ENCODE peak calls at places on chromosomes 12 and 14, in eight cellular contexts. X, I, K, M, N, J, U and W are unnamed samples.

GRCh38 chr12:59742831-59743230 is 147.0 kb downstream of the SLC16A7 start:
- DNase-seq in X (no peak), I (no peak), K (no peak), M (no peak), N (peak), J (no peak), U (peak), W (no peak)

GRCh38 chr12:67720383-67720856 is 71.9 kb downstream of the DYRK2 start:
- DNase-seq in X (no peak), I (no peak), K (no peak), M (no peak), N (peak), J (no peak), U (no peak), W (no peak)

GRCh38 chr12:31780096-31780495 is 51.3 kb upstream of the AMN1 start:
- DNase-seq in X (no peak), I (no peak), K (no peak), M (no peak), N (no peak), J (no peak), U (no peak), W (no peak)

GRCh38 chr12:106985479-106985878 is 1.5 kb downstream of the MTERF2 start:
- DNase-seq in X (no peak), I (no peak), K (peak), M (no peak), N (no peak), J (no peak), U (no peak), W (no peak)

GRCh38 chr12:124520258-124520657 is 47.2 kb downstream of the NCOR2 start:
- DNase-seq in X (peak), I (peak), K (peak), M (peak), N (peak), J (no peak), U (peak), W (peak)

GRCh38 chr12:48122065-48122834 is 3.1 kb downstream of the PFKM start:
- DNase-seq in X (no peak), I (no peak), K (no peak), M (no peak), N (peak), J (no peak), U (no peak), W (no peak)

GRCh38 chr12:39587247-39587646 is 32.4 kb downstream of the ABCD2 start:
- DNase-seq in X (no peak), I (no peak), K (no peak), M (no peak), N (no peak), J (no peak), U (peak), W (no peak)

GRCh38 chr12:72815421-72815820 is 543.3 kb downstream of the TRHDE start:
- DNase-seq in X (no peak), I (no peak), K (no peak), M (no peak), N (no peak), J (no peak), U (no peak), W (no peak)

GRCh38 chr12:32273063-32273521 is 126.3 kb upstream of the FGD4 start:
- DNase-seq in X (no peak), I (no peak), K (no peak), M (no peak), N (no peak), J (peak), U (no peak), W (no peak)

GRCh38 chr12:120536064-120536791 is 2.1 kb downstream of the RNF10 start:
- DNase-seq in X (no peak), I (no peak), K (no peak), M (no peak), N (no peak), J (no peak), U (no peak), W (no peak)

DNA sequence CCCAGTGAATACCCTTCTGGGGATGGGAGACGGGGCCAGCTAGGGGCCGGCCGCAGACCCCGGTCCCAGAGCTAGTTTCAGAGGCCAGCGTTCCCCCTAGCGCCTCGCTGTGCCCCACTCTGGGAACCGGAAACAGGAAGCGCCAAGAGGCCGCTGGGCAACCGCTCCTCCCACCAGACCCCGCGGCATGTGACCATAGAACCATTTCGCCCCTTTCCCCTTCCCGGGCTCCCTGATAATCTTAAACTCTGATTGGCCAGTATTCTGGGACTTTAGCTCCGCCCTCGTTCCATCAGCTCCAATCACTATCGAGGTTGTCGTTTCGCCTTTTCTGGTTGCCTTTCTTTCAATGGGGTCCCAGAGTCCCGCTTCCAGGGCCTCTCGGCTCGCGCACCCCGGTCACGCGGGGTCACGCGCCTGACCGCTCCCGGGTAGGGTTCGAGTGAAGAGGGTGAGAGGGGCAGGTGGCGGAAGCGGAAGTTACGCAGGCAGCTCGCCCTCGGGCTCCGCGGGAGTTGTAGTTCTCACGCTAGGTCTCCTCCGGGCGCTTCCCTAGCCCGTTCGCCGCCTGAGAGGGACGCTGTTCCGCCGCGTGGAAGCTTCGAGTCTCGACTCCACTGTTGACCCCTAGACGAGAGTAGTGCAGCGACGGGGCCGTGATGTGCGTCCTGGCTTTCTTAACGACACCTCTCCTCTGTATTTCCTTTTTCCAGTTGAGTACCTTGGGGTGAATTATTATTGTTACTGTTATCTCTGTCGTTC is at the start of gene M6PR:
- DNase-seq in X (peak), I (peak), K (peak), M (peak), N (peak), J (peak), U (peak), W (peak)
- TF ChIP-seq CTCF in X (peak), I (peak), K (peak), M (no peak), N (peak), J (peak), U (peak), W (peak)

DNA sequence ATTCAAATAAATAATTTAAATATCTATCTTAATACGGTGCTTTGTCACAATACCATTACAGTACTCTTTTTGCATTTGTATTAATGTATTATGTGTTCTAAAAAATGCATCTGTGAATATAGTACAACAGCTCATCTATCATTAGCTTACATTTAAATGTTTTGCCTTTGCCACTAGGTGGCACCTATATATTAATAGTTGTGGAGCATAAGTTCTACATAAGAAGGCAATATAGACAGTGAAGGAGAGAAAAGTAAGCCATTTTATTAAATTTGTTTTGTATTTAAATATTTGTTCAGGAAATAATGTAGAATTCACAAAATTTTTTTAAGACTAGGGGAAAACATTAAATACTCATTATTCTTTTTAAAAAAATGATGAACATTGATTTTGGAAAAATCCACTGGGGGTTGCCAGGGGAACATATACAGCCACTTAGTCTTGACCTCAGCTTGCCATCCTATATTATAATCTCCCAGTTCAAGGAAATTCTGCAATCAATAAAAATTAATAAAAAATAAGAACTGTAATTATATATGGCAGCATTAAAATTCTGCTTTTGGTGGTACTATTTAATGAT is 9.8 kb downstream of the CCER1 start:
- DNase-seq in X (no peak), I (no peak), K (no peak), M (no peak), N (peak), J (no peak), U (peak), W (no peak)
- TF ChIP-seq CTCF in X (peak), I (no peak), K (peak), M (no peak), N (peak), J (peak), U (peak), W (peak)

DNA sequence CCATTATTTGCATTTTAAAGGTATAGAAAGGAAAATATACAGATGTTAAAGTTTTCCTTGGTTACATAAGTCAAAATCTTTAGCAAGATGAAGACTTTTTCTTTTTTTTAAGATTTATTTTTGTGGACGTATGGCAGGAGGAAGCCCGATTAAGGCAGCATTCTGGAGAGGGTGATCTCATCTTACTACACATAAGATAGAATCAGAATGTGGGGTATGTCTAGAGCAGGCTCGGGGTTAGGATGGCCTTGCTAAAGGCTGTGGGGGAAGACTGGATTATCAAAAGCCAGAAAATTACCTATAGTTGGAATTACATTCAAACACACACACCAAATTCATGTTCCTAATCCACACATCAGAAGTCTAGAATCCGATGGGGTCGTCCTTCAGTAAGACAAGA is 79.6 kb upstream of the OTOGL start:
- DNase-seq in X (no peak), I (no peak), K (no peak), M (no peak), N (no peak), J (no peak), U (no peak), W (no peak)
- TF ChIP-seq CTCF in X (no peak), I (no peak), K (no peak), M (no peak), N (no peak), J (no peak), U (no peak), W (no peak)

GRCh38 chr12:6056406-6057211 is 67.9 kb downstream of the VWF start:
- DNase-seq in X (no peak), I (no peak), K (no peak), M (no peak), N (no peak), J (no peak), U (no peak), W (no peak)
- TF ChIP-seq CTCF in X (peak), I (no peak), K (no peak), M (no peak), N (peak), J (no peak), U (peak), W (peak)

GRCh38 chr12:69470189-69471094 is at the start of gene FRS2:
- DNase-seq in X (peak), I (peak), K (peak), M (peak), N (peak), J (peak), U (peak), W (peak)
- TF ChIP-seq CTCF in X (peak), I (no peak), K (no peak), M (no peak), N (peak), J (no peak), U (peak), W (no peak)

GRCh38 chr12:76922821-76923315 is 44.0 kb upstream of the CSRP2 start:
- DNase-seq in X (no peak), I (no peak), K (no peak), M (no peak), N (no peak), J (no peak), U (no peak), W (no peak)

GRCh38 chr12:76921891-76922664 is 43.3 kb upstream of the CSRP2 start:
- DNase-seq in X (no peak), I (no peak), K (no peak), M (no peak), N (no peak), J (no peak), U (no peak), W (no peak)

GRCh38 chr12:76929499-76929898 is 50.7 kb upstream of the CSRP2 start:
- DNase-seq in X (no peak), I (no peak), K (no peak), M (no peak), N (no peak), J (no peak), U (no peak), W (no peak)

GRCh38 chr12:76927170-76927784 is 48.5 kb upstream of the CSRP2 start:
- DNase-seq in X (peak), I (no peak), K (no peak), M (no peak), N (peak), J (peak), U (peak), W (no peak)
- TF ChIP-seq CTCF in X (peak), I (no peak), K (no peak), M (no peak), N (peak), J (peak), U (peak), W (peak)

GRCh38 chr14:68300608-68301007 is 481.0 kb downstream of the RAD51B start:
- DNase-seq in X (no peak), I (no peak), K (no peak), M (no peak), N (no peak), J (no peak), U (no peak), W (no peak)

GRCh38 chr14:68295316-68295816 is 475.8 kb downstream of the RAD51B start:
- DNase-seq in X (peak), I (no peak), K (peak), M (peak), N (peak), J (no peak), U (no peak), W (no peak)

GRCh38 chr14:68293404-68293803 is 473.8 kb downstream of the RAD51B start:
- DNase-seq in X (no peak), I (no peak), K (no peak), M (peak), N (no peak), J (no peak), U (no peak), W (no peak)

GRCh38 chr14:68297011-68297410 is 477.4 kb downstream of the RAD51B start:
- DNase-seq in X (no peak), I (no peak), K (no peak), M (no peak), N (no peak), J (no peak), U (no peak), W (no peak)

DNA sequence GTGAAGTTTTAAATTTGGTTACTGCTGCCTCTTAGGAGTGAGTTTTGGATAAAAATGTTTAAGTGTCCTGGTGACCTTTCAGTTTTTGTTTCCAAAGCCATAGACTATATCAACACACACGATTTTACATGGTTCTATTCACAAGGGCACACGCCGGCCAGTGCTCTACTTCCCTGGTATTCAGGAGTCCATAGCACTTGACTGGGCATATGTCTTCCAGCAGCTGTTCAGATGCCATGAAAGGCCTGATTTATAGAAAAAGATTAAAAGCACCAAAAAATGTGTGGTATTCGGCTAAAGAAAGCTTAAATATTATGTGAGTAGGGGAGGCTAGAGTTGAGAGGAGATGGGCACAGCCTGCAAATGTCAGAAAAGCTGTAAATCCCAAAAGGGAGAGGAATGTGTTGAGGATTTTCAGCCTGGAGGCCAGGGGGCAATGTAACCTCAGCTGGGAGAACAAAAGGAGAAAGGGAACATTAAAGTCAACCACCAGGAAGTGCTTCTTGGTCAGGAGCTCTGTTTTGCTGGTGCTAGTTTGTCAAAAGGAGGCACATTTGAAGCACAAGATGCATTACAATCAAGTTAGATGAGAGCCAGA is 478.4 kb downstream of the RAD51B start:
- DNase-seq in X (no peak), I (no peak), K (no peak), M (no peak), N (peak), J (no peak), U (no peak), W (no peak)
- TF ChIP-seq CTCF in X (peak), I (no peak), K (no peak), M (no peak), N (peak), J (no peak), U (peak), W (peak)